ENCODE peak calls at places on chromosomes 3 and 15, in nine cellular contexts. D is epithelial cell of esophagus; U is GM12878; V is cardiac muscle cell; F is CD4-positive, alpha-beta memory T cell; Q is psoas muscle; P is cardiac fibroblast; K is right cardiac atrium; Y is bronchial epithelial cell. Z is an unnamed sample.

GRCh38 chr3:122578110-122578740 is 775 bp downstream of the PARP15 start:
- DNase-seq in D (no peak), U (no peak), V (no peak), F (no peak), Q (no peak), P (no peak), K (no peak), Y (no peak), Z (no peak)

GRCh38 chr3:123272547-123272946 is 70.8 kb downstream of the SEC22A start:
- DNase-seq in D (peak), U (no peak), V (peak), F (no peak), Q (no peak), P (peak), K (no peak), Y (peak), Z (peak)

GRCh38 chr15:42059661-42060476 is 34.5 kb downstream of the PLA2G4D start:
- DNase-seq in D (peak), U (no peak), V (peak), F (peak), Q (peak), P (peak), K (peak), Y (peak), Z (peak)

GRCh38 chr3:65676592-65676991 is 362.1 kb downstream of the MAGI1 start:
- DNase-seq in D (no peak), U (no peak), V (no peak), F (no peak), Q (no peak), P (no peak), K (no peak), Y (no peak), Z (no peak)

GRCh38 chr3:161349529-161350278 is 21.6 kb downstream of the SPTSSB start:
- DNase-seq in D (peak), U (no peak), V (peak), F (peak), Q (no peak), P (peak), K (no peak), Y (peak), Z (peak)

GRCh38 chr15:96720656-96721055 is 390.2 kb downstream of the NR2F2 start:
- DNase-seq in D (no peak), U (no peak), V (no peak), F (no peak), Q (no peak), P (no peak), K (no peak), Y (no peak), Z (no peak)

GRCh38 chr3:179949428-179949827 is 87.3 kb downstream of the PEX5L start:
- DNase-seq in D (no peak), U (no peak), V (no peak), F (no peak), Q (no peak), P (no peak), K (no peak), Y (no peak), Z (no peak)

GRCh38 chr15:32844118-32844711 is 126.4 kb downstream of the GREM1 start:
- DNase-seq in D (peak), U (no peak), V (peak), F (no peak), Q (no peak), P (peak), K (no peak), Y (peak), Z (peak)

GRCh38 chr15:31974154-31974794 is 56.0 kb upstream of the CHRNA7 start:
- DNase-seq in D (no peak), U (no peak), V (no peak), F (no peak), Q (no peak), P (no peak), K (no peak), Y (no peak), Z (no peak)

GRCh38 chr15:27241942-27242341 is 271.0 kb downstream of the GABRG3 start:
- DNase-seq in D (peak), U (no peak), V (no peak), F (no peak), Q (no peak), P (no peak), K (no peak), Y (peak), Z (no peak)

GRCh38 chr15:85615930-85616329 is 178.8 kb downstream of the KLHL25 start:
- DNase-seq in D (no peak), U (no peak), V (peak), F (peak), Q (no peak), P (peak), K (no peak), Y (peak), Z (no peak)

GRCh38 chr15:99476413-99477222 is 89.2 kb upstream of the MEF2A start:
- DNase-seq in D (peak), U (no peak), V (peak), F (peak), Q (peak), P (peak), K (peak), Y (peak), Z (peak)

GRCh38 chr15:51924146-51925068 is 47.2 kb downstream of the LEO1 start:
- DNase-seq in D (no peak), U (no peak), V (no peak), F (no peak), Q (no peak), P (no peak), K (no peak), Y (no peak), Z (no peak)

GRCh38 chr3:45665101-45665572 is 24.1 kb upstream of the SACM1L start:
- DNase-seq in D (peak), U (peak), V (peak), F (peak), Q (no peak), P (peak), K (no peak), Y (peak), Z (no peak)
- H3K4me3 ChIP-seq in D (no peak), U (no peak), V (no peak), F (peak), Q (peak), P (no peak), K (peak), Y (no peak), Z (no peak)

DNA sequence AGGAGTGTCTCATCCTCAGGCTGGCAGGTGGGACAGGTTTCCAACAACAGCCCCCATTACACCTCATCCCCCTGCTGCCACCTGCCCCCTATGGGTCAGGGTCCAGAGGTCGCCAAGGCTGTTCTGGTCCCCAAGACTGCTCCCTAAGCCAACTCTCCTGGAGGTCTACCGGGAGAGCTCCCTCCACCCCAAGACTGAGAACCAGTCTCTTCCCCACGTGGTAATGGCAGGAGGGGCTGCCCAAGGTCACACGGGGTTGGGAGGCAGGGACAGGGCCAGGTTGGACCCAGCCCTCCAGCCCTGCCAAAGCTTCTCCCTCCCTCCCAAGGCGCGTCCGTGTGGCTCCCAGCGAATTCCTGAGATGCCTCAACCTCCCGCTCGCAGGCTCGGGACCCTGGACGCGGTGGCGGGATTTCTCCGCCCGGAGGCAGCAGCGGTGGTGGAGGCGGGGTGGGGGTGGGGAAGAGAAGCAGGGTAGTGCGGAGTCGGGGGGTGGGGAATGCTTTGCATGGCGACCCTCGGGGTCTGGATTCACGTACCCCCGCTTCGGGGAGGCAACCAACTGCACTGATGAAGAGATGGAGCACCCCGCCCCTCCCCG is 80.1 kb downstream of the IQSEC1 start:
- DNase-seq in D (no peak), U (no peak), V (no peak), F (no peak), Q (no peak), P (peak), K (peak), Y (no peak), Z (no peak)
- H3K4me3 ChIP-seq in D (peak), U (peak), V (peak), F (peak), Q (peak), P (peak), K (peak), Y (peak), Z (peak)

GRCh38 chr3:183284570-183284969 is 31.5 kb downstream of the B3GNT5 start:
- DNase-seq in D (no peak), U (no peak), V (no peak), F (no peak), Q (no peak), P (no peak), K (no peak), Y (no peak), Z (no peak)

GRCh38 chr3:183283886-183284285 is 30.8 kb downstream of the B3GNT5 start:
- DNase-seq in D (peak), U (no peak), V (no peak), F (no peak), Q (no peak), P (no peak), K (no peak), Y (peak), Z (no peak)

GRCh38 chr3:183285828-183286457 is 32.9 kb downstream of the B3GNT5 start:
- DNase-seq in D (peak), U (peak), V (peak), F (peak), Q (peak), P (peak), K (peak), Y (peak), Z (peak)

GRCh38 chr3:183287301-183287971 is 34.4 kb downstream of the B3GNT5 start:
- DNase-seq in D (peak), U (no peak), V (peak), F (no peak), Q (peak), P (peak), K (no peak), Y (peak), Z (peak)

DNA sequence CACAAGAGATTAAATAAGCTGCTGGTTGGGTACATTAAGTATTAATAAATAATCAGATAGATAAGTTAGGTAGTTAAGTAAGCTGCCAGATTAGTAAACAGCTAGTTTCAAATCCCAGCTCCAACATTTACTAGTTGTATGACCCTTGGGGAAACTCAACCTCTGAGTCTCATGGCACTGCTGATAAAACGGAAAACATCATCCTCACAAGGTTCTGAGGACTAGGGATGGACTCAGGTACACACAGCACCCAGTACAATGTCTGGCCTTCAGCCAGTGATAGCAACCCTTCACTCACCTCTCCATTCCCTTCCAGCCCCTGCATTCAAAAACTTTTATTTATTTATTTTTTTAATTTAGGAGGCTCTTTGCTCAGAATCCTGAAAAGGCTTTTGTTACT is 32.3 kb downstream of the B3GNT5 start:
- DNase-seq in D (no peak), U (no peak), V (no peak), F (no peak), Q (no peak), P (no peak), K (no peak), Y (no peak), Z (no peak)
- H3K4me3 ChIP-seq in D (no peak), U (no peak), V (no peak), F (no peak), Q (peak), P (no peak), K (no peak), Y (no peak), Z (no peak)

GRCh38 chr3:188729422-188729821 is 442.3 kb upstream of the TPRG1 start:
- DNase-seq in D (no peak), U (no peak), V (no peak), F (no peak), Q (no peak), P (no peak), K (no peak), Y (no peak), Z (no peak)
- H3K4me3 ChIP-seq in D (no peak), U (no peak), V (no peak), F (no peak), Q (no peak), P (no peak), K (no peak), Y (no peak), Z (no peak)

GRCh38 chr3:169865176-169865800 is 4.4 kb downstream of the LRRC31 start:
- DNase-seq in D (no peak), U (no peak), V (no peak), F (no peak), Q (no peak), P (no peak), K (no peak), Y (no peak), Z (no peak)

GRCh38 chr3:169861871-169862270 is 7.9 kb downstream of the LRRC31 start:
- DNase-seq in D (peak), U (no peak), V (no peak), F (no peak), Q (no peak), P (no peak), K (no peak), Y (no peak), Z (no peak)

GRCh38 chr3:169864270-169864669 is 5.5 kb downstream of the LRRC31 start:
- DNase-seq in D (no peak), U (no peak), V (no peak), F (no peak), Q (no peak), P (no peak), K (no peak), Y (no peak), Z (no peak)

GRCh38 chr3:169867584-169868211 is 2.0 kb downstream of the LRRC31 start:
- DNase-seq in D (no peak), U (no peak), V (no peak), F (no peak), Q (no peak), P (no peak), K (no peak), Y (no peak), Z (no peak)

DNA sequence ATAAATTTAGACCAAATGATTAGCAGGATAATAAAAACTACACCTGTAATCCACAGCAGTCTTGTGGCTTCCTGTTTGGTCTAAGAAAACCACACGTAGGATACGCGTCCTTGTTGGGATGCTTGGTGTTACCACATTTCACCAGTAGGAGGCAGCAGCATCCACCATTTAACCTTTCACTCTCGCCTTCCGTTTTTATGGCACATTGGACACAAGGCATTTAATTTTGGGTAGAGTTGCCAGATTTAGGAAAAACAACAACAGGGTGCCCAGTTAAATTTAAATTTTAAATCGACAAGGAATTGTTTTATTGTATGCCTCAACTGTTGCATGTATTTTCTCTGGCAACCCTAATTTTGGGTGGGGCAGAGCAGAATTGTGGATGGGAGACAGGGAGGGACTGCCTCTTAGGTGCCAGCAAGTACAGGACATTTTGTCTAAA is 6.3 kb downstream of the LRRC31 start:
- DNase-seq in D (peak), U (peak), V (peak), F (peak), Q (peak), P (peak), K (peak), Y (peak), Z (peak)
- H3K4me3 ChIP-seq in D (no peak), U (no peak), V (no peak), F (no peak), Q (no peak), P (no peak), K (no peak), Y (no peak), Z (no peak)